ENCODE peak calls at places on chromosomes 12 and 14, in six cellular contexts. Q, O, G, N, D and E are unnamed samples.
A peak's percentile ranks its signal among the peaks of the same experiment; 100 is the strongest.

GRCh38 chr12:128807161-128807724 is 16.5 kb downstream of the SLC15A4 start:
- DNase-seq in G (no peak), N (no peak), Q (no peak), O (peak; percentile 39), D (peak; percentile 58), E (no peak)

GRCh38 chr12:124544311-124544970 is 23.0 kb downstream of the NCOR2 start:
- DNase-seq in Q (no peak), N (no peak), O (no peak), D (no peak), G (peak; percentile 89), E (no peak)

GRCh38 chr12:6326316-6326959 is 15.4 kb downstream of the TNFRSF1A start:
- DNase-seq in O (no peak), D (no peak), G (peak; percentile 78), N (no peak), Q (peak; percentile 52), E (no peak)

GRCh38 chr12:88035907-88036289 is 6.7 kb upstream of the C12orf50 start:
- DNase-seq in D (no peak), O (no peak), G (no peak), N (no peak), Q (no peak), E (peak; percentile 7)

GRCh38 chr12:127125607-127126259 is 1141.2 kb upstream of the TMEM132C start:
- DNase-seq in O (no peak), D (no peak), G (no peak), Q (peak; percentile 70), N (peak; percentile 97), E (no peak)

GRCh38 chr12:79415754-79416435 is 274.9 kb downstream of the PAWR start:
- DNase-seq in D (no peak), O (no peak), N (no peak), G (no peak), Q (peak; percentile 77), E (peak; percentile 52)

GRCh38 chr14:80468331-80469122 is 257.2 kb upstream of the DIO2 start:
- DNase-seq in Q (no peak), N (no peak), O (no peak), G (no peak), D (no peak), E (no peak)

GRCh38 chr12:7146906-7147305 is 16.7 kb downstream of the CLSTN3 start:
- DNase-seq in Q (no peak), O (no peak), G (no peak), N (no peak), D (no peak), E (peak; percentile 6)

GRCh38 chr12:20356048-20356447 is 12.3 kb upstream of the PDE3A start:
- DNase-seq in N (no peak), D (no peak), G (no peak), Q (no peak), O (no peak), E (no peak)

GRCh38 chr12:49917126-49917787 is 13.6 kb upstream of the FAIM2 start:
- DNase-seq in Q (no peak), N (no peak), D (no peak), O (no peak), G (no peak), E (no peak)

GRCh38 chr12:107400686-107401447 is 284.7 kb upstream of the PWP1 start:
- DNase-seq in Q (peak; percentile 32), N (no peak), D (no peak), O (peak; percentile 64), G (peak; percentile 54), E (no peak)

GRCh38 chr14:53953002-53953827 is 3.4 kb downstream of the BMP4 start:
- DNase-seq in Q (peak; percentile 74), G (peak; percentile 75), O (peak; percentile 88), N (no peak), D (peak; percentile 85), E (peak; percentile 80)

GRCh38 chr14:61107148-61107641 is 126.2 kb downstream of the SLC38A6 start:
- DNase-seq in Q (no peak), N (no peak), G (no peak), O (no peak), D (no peak), E (no peak)

GRCh38 chr12:44618960-44619359 is 257.2 kb downstream of the NELL2 start:
- DNase-seq in Q (no peak), G (no peak), D (no peak), N (no peak), O (no peak), E (no peak)

GRCh38 chr12:12539411-12539810 is 23.3 kb downstream of the DUSP16 start:
- DNase-seq in G (no peak), D (no peak), O (no peak), N (no peak), Q (peak; percentile 36), E (no peak)

GRCh38 chr12:103736572-103736971 is 104.5 kb downstream of the NT5DC3 start:
- DNase-seq in D (no peak), O (no peak), Q (no peak), G (no peak), N (no peak), E (no peak)

GRCh38 chr12:107618106-107618505 is 67.5 kb upstream of the PWP1 start:
- DNase-seq in G (no peak), N (no peak), O (no peak), D (no peak), Q (no peak), E (no peak)

GRCh38 chr12:105099355-105099754 is 8.2 kb upstream of the WASHC4 start:
- DNase-seq in D (no peak), G (no peak), N (no peak), O (no peak), Q (no peak), E (no peak)

GRCh38 chr12:15751741-15752140 is 37.4 kb downstream of the EPS8 start:
- DNase-seq in O (no peak), Q (no peak), G (no peak), D (no peak), N (no peak), E (no peak)

GRCh38 chr14:63897706-63898105 is 44.9 kb downstream of the SYNE2 start:
- DNase-seq in O (no peak), Q (peak; percentile 70), D (no peak), N (no peak), G (no peak), E (no peak)

GRCh38 chr14:39181026-39181692 is 6.1 kb downstream of the PNN start:
- DNase-seq in D (no peak), Q (no peak), O (no peak), N (no peak), G (no peak), E (no peak)

GRCh38 chr12:68613209-68613904 is 2.7 kb downstream of the RAP1B start:
- DNase-seq in G (no peak), D (no peak), N (no peak), O (no peak), Q (no peak), E (no peak)

GRCh38 chr12:76206039-76206676 is 121.7 kb upstream of the NAP1L1 start:
- DNase-seq in G (no peak), O (no peak), Q (no peak), D (no peak), N (no peak), E (no peak)

GRCh38 chr12:6183689-6184441 is 16.3 kb upstream of the CD9 start:
- DNase-seq in G (no peak), D (no peak), N (no peak), Q (peak; percentile 81), O (no peak), E (no peak)

GRCh38 chr12:110343114-110343513 is 60.4 kb downstream of the ANAPC7 start:
- DNase-seq in Q (no peak), O (no peak), G (no peak), D (no peak), N (no peak), E (no peak)

GRCh38 chr12:9237286-9237685 is 29.1 kb upstream of the PZP start:
- DNase-seq in G (no peak), D (no peak), N (no peak), O (no peak), Q (no peak), E (no peak)
- H3K4me1 ChIP-seq in G (no peaks in the 10 kb centered on the region), D (no peaks in the 10 kb centered on the region), N (no peaks in the 10 kb centered on the region), O (no peaks in the 10 kb centered on the region), Q (no peaks in the 10 kb centered on the region), E (no peaks in the 10 kb centered on the region)

GRCh38 chr12:130818381-130819247 is 20.4 kb downstream of the STX2 start:
- DNase-seq in G (peak; percentile 90), N (no peak), Q (no peak), D (peak; percentile 84), O (no peak), E (peak; percentile 95)

GRCh38 chr12:130819248-130819576 is 19.8 kb downstream of the STX2 start:
- DNase-seq in Q (no peak), N (no peak), O (no peak), G (no peak), D (no peak), E (no peak)

GRCh38 chr12:130819681-130820080 is 19.4 kb downstream of the STX2 start:
- DNase-seq in N (no peak), G (no peak), Q (no peak), O (no peak), D (no peak), E (no peak)

GRCh38 chr12:130816055-130816454 is 23.0 kb downstream of the STX2 start:
- DNase-seq in N (no peak), O (no peak), G (peak; percentile 45), D (no peak), Q (no peak), E (no peak)

GRCh38 chr12:130817804-130818203 is 21.2 kb downstream of the STX2 start:
- DNase-seq in Q (no peak), D (no peak), O (no peak), N (no peak), G (no peak), E (no peak)
- H3K27ac ChIP-seq in Q (no peak overlapping the region), D (no peak overlapping the region), O (no peak overlapping the region), N (no peak overlapping the region), G (no peak overlapping the region), E (no peak overlapping the region)

GRCh38 chr12:1919284-1919683 is 832 bp upstream of the CACNA2D4 start:
- DNase-seq in N (no peak), G (peak; percentile 9), O (no peak), Q (no peak), D (no peak), E (no peak)

GRCh38 chr12:1918875-1919236 is 404 bp upstream of the CACNA2D4 start:
- DNase-seq in D (peak; percentile 40), Q (no peak), G (peak; percentile 17), N (no peak), O (no peak), E (no peak)

GRCh38 chr12:1919763-1920162 is 1.3 kb upstream of the CACNA2D4 start:
- DNase-seq in N (no peak), O (no peak), D (no peak), Q (no peak), G (peak; percentile 8), E (no peak)

GRCh38 chr12:1920971-1921370 is 2.5 kb upstream of the CACNA2D4 start:
- DNase-seq in Q (no peak), D (peak; percentile 78), N (no peak), G (peak; percentile 12), O (no peak), E (no peak)

DNA sequence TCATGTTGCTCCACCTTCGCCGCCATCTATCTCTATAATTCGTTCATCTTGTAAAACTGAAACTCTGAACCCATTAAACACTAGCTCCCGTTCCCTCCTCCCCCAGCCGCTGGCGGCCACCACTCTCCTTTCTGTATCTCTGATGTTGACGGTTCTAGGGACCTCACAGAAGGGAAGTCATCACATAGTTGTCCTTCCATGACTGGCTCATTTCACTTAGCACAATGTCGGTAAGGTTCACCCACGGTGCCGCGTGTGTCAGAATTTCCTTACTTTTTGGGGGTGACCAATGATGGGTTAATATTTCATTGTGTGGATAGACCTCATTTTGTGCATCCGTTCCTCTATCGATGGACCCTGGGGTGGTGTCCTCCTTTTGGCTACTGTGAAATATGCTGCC is 2.0 kb upstream of the CACNA2D4 start:
- DNase-seq in Q (no peak), D (peak; percentile 21), G (no peak), N (no peak), O (no peak), E (no peak)
- H3K4me1 ChIP-seq in Q (no peaks in the 10 kb centered on the region), D (peaks cover 4% of the 10 kb centered on the region), G (peaks cover 34% of the 10 kb centered on the region), N (no peaks in the 10 kb centered on the region), O (peaks cover 26% of the 10 kb centered on the region), E (no peaks in the 10 kb centered on the region)

GRCh38 chr12:97758102-97758501 is 295.5 kb downstream of the RMST start:
- DNase-seq in Q (no peak), O (no peak), G (no peak), N (no peak), D (no peak), E (no peak)
- H3K27ac ChIP-seq in Q (no peak overlapping the region), O (peak overlapping the region; percentile 62), G (no peak overlapping the region), N (no peak overlapping the region), D (peak overlapping the region; percentile 62), E (no peak overlapping the region)